ENCODE peak calls at places on chromosome 3, in four cellular contexts. Y is SK-N-SH, C is WTC11, D is K562. L is an unnamed sample.

GRCh38 chr3:184716652-184717607 is 5.1 kb upstream of the MAGEF1 start:
- DNase-seq in Y (peak; percentile 48), C (peak; percentile 39), D (no peak), L (no peak)

GRCh38 chr3:162492446-162493081 is 996.0 kb downstream of the OTOL1 start:
- DNase-seq in Y (no peak), C (no peak), D (no peak), L (no peak)

GRCh38 chr3:42961633-42962032 is 17.5 kb upstream of the GASK1A start:
- DNase-seq in D (peak; percentile 59), Y (peak; percentile 65), C (peak; percentile 29), L (no peak)

GRCh38 chr3:44805960-44806359 is 44.4 kb downstream of the KIF15 start:
- DNase-seq in Y (peak; percentile 20), D (no peak), C (no peak), L (no peak)

GRCh38 chr3:126179825-126180476 is 435 bp downstream of the ALDH1L1 start:
- DNase-seq in D (no peak), C (peak; percentile 66), Y (peak; percentile 85), L (no peak)

GRCh38 chr3:165984589-165984988 is 147.4 kb upstream of the BCHE start:
- DNase-seq in C (no peak), D (no peak), Y (no peak), L (no peak)

GRCh38 chr3:58526124-58526957 is 10.6 kb downstream of the ACOX2 start:
- DNase-seq in C (no peak), D (no peak), Y (no peak), L (no peak)

GRCh38 chr3:33006571-33007286 is 55.3 kb downstream of the CCR4 start:
- DNase-seq in D (no peak), C (no peak), Y (no peak), L (no peak)

GRCh38 chr3:188620752-188621151 is 466.8 kb downstream of the LPP start:
- DNase-seq in C (no peak), D (no peak), Y (no peak), L (no peak)

GRCh38 chr3:178540184-178540583 is 3.9 kb downstream of the KCNMB2 start:
- DNase-seq in D (no peak), Y (no peak), C (no peak), L (no peak)

GRCh38 chr3:178532414-178532813 is 3.8 kb upstream of the KCNMB2 start:
- DNase-seq in C (no peak), Y (no peak), D (no peak), L (no peak)

GRCh38 chr3:178538065-178538464 is 1.8 kb downstream of the KCNMB2 start:
- DNase-seq in D (no peak), Y (no peak), C (no peak), L (no peak)

GRCh38 chr3:178537123-178537754 is 1.0 kb downstream of the KCNMB2 start:
- DNase-seq in C (no peak), D (no peak), Y (no peak), L (no peak)

GRCh38 chr3:178536271-178537079 is at the start of gene KCNMB2:
- DNase-seq in Y (no peak), D (no peak), C (no peak), L (no peak)
- TF ChIP-seq USF1 in Y (no peak), D (no peak), C (no peak), L (no peak)

GRCh38 chr3:61343543-61343942 is 92.3 kb upstream of the FHIT start:
- DNase-seq in D (no peak), Y (no peak), C (no peak), L (no peak)

DNA sequence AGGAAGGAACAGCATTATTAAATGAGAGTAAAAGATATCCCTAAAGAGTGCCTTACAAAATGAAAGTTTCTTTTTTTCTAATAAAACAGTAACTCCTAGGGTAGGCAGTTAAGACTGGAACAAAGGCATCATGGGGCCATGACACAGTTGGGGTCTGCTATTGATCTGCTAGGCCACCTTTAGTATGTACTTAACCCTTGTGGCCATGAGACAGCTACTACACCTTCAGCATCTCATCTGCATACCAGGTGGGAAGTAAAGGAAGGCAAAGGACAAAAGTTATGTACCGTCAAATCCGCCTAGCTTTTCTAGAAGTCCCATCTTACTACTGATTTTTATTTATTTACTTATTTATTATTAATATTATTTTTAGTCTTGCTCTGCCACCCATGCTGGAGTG is 93.8 kb upstream of the FHIT start:
- DNase-seq in Y (no peak), D (no peak), C (no peak), L (no peak)
- TF ChIP-seq USF1 in Y (no peak), D (no peak), C (no peak), L (no peak)

DNA sequence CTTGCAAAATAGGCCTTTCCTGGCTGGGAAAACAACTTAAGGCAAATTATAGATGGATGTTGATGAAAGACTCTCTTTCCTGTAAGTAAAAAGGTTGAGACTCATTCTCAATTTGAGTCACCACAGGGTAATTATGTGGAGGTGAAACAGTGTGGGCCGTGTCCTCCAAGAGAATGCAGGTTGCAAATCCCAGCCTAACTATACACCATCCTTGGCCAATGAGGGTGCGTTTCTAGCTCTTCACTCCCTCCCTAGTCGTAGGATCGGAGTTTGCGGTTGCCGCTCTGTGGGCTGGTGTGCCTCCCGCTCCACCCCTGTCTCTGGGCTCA is 259.9 kb downstream of the PLCL2 start:
- DNase-seq in D (no peak), C (no peak), Y (no peak), L (no peak)
- TF ChIP-seq USF1 in D (no peak), C (no peak), Y (no peak), L (no peak)

GRCh38 chr3:13496879-13497278 is 16.8 kb downstream of the HDAC11 start:
- DNase-seq in D (no peak), C (no peak), Y (no peak), L (no peak)
- TF ChIP-seq USF1 in D (no peak), C (no peak), Y (no peak), L (no peak)

GRCh38 chr3:95215437-95215836 is 1152.6 kb downstream of the NSUN3 start:
- DNase-seq in C (no peak), D (no peak), Y (no peak), L (no peak)

GRCh38 chr3:95212117-95212516 is 1149.3 kb downstream of the NSUN3 start:
- DNase-seq in D (no peak), C (no peak), Y (no peak), L (peak; percentile 1)

GRCh38 chr3:95218484-95218883 is 1155.6 kb downstream of the NSUN3 start:
- DNase-seq in Y (no peak), C (no peak), D (no peak), L (no peak)

DNA sequence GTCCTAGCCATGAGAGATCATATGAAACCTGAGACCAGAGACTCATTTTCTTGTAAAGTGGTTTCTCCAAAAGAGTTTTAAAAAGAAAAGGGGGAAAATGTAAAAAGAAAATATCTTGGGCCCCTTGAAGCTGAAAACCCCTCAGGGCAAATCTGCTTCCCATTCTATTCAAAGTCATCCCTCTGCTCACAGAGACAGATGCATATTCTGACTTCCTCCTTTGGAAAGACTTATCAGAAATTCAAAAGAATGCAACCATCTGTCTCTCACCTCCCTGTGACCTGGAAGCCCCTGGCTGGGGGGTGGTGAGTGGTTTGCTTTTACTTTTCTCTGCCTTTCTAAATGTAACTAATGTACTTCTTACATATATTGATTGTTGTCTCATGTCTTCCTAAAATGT is 1154.8 kb downstream of the NSUN3 start:
- DNase-seq in Y (no peak), D (no peak), C (no peak), L (no peak)
- TF ChIP-seq USF1 in Y (no peak), D (no peak), C (no peak), L (no peak)

GRCh38 chr3:128969993-128970740 is 23.7 kb downstream of the CFAP92 start:
- DNase-seq in C (peak; percentile 69), Y (peak; percentile 67), D (peak; percentile 59), L (no peak)

GRCh38 chr3:128973988-128974564 is 19.8 kb downstream of the CFAP92 start:
- DNase-seq in D (no peak), C (no peak), Y (no peak), L (no peak)

GRCh38 chr3:128970741-128971048 is 23.2 kb downstream of the CFAP92 start:
- DNase-seq in D (no peak), C (no peak), Y (no peak), L (no peak)

GRCh38 chr3:128967748-128968147 is 26.1 kb downstream of the CFAP92 start:
- DNase-seq in D (no peak), C (no peak), Y (no peak), L (no peak)

GRCh38 chr3:128971421-128971820 is 22.5 kb downstream of the CFAP92 start:
- DNase-seq in C (no peak), Y (no peak), D (no peak), L (no peak)
- TF ChIP-seq USF1 in C (no peak), Y (no peak), D (no peak), L (no peak)

DNA sequence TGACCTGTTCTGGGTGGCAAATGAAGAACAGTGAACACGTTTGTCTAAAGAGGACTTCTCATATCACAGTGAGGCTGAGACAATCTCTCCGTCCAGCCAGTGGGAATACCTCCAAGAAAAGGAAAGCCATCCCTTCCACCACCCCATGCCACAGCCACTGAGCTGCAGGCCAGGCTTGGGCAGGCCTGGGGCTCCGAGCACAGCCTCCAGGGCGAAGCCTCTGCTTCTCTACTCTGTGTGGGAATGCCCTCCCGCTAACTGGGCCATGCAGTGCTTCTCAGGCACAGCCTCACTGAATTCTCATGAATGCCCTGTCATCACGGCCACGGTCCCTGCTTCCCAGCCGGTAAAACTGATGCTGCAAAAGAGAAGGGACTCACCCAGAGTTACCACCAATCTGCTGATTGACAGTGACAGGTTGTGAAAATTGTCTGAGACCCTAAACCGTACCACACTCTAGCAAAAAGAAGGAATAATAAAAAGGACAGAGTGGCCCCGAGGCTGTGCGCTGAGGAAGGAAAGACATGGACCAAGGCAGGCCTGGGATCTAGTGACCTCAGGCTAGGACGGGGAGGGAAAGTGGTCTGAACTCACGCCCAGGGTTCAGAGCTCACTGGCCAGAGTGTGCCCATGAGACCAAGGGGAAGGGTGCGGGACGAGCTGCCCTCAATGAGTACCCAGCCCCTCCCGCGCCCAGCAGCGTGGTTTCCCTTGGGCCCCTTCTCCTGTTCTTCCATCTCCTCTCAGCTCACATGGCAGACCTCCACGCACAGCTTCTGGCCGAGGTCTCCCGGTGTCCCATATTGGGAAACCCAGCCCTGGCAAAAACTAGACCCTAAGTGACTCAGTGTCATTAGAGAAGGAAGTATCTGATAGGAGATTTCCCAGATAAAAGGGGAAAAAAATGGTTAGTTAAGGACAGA is 52.8 kb downstream of the DHX30 start:
- DNase-seq in Y (no peak), D (no peak), C (no peak), L (no peak)
- TF ChIP-seq USF1 in Y (no peak), D (no peak), C (no peak), L (no peak)